ENCODE peak calls at places on chromosome 19, in nine cellular contexts. One of them, this sample, is unnamed.

GRCh38 chr19:49567722-49568454 is 12.5 kb downstream of the NOSIP start:
- DNase-seq in aorta: no peak
- DNase-seq in occipital lobe: no peak
- DNase-seq in NCI-H510A: no peak
- DNase-seq in pons: no peak
- DNase-seq in endodermal cell: no peak
- DNase-seq in fibroblast of lung: peak
- DNase-seq in C1 segment of cervical spinal cord: no peak
- DNase-seq in fibroblast of villous mesenchyme: peak
- DNase-seq in this sample: no peak

GRCh38 chr19:48991823-48992570 is 1.1 kb downstream of the GYS1 start:
- DNase-seq in aorta: peak
- DNase-seq in occipital lobe: peak
- DNase-seq in NCI-H510A: no peak
- DNase-seq in pons: peak
- DNase-seq in endodermal cell: peak
- DNase-seq in fibroblast of lung: peak
- DNase-seq in C1 segment of cervical spinal cord: no peak
- DNase-seq in fibroblast of villous mesenchyme: peak
- DNase-seq in this sample: peak

GRCh38 chr19:56071151-56071550 is 49.9 kb downstream of the ZNF787 start:
- DNase-seq in aorta: no peak
- DNase-seq in occipital lobe: no peak
- DNase-seq in NCI-H510A: no peak
- DNase-seq in pons: no peak
- DNase-seq in endodermal cell: peak
- DNase-seq in fibroblast of lung: no peak
- DNase-seq in C1 segment of cervical spinal cord: no peak
- DNase-seq in fibroblast of villous mesenchyme: no peak
- DNase-seq in this sample: no peak

GRCh38 chr19:15508035-15508710 is at the start of gene CYP4F22:
- DNase-seq in aorta: no peak
- DNase-seq in occipital lobe: no peak
- DNase-seq in NCI-H510A: no peak
- DNase-seq in pons: no peak
- DNase-seq in endodermal cell: peak
- DNase-seq in fibroblast of lung: no peak
- DNase-seq in C1 segment of cervical spinal cord: no peak
- DNase-seq in fibroblast of villous mesenchyme: no peak
- DNase-seq in this sample: no peak

GRCh38 chr19:756821-757688 is 6.1 kb downstream of the MISP start:
- DNase-seq in aorta: no peak
- DNase-seq in occipital lobe: no peak
- DNase-seq in NCI-H510A: no peak
- DNase-seq in pons: no peak
- DNase-seq in endodermal cell: no peak
- DNase-seq in fibroblast of lung: no peak
- DNase-seq in C1 segment of cervical spinal cord: no peak
- DNase-seq in fibroblast of villous mesenchyme: no peak
- DNase-seq in this sample: no peak

GRCh38 chr19:43501661-43502418 is 2.7 kb downstream of the PHLDB3 start:
- DNase-seq in aorta: no peak
- DNase-seq in occipital lobe: no peak
- DNase-seq in NCI-H510A: no peak
- DNase-seq in pons: no peak
- DNase-seq in endodermal cell: peak
- DNase-seq in fibroblast of lung: no peak
- DNase-seq in C1 segment of cervical spinal cord: no peak
- DNase-seq in fibroblast of villous mesenchyme: no peak
- DNase-seq in this sample: no peak

GRCh38 chr19:8610928-8611284 is 391 bp upstream of the ADAMTS10 start:
- DNase-seq in aorta: no peak
- DNase-seq in occipital lobe: no peak
- DNase-seq in NCI-H510A: no peak
- DNase-seq in pons: no peak
- DNase-seq in endodermal cell: no peak
- DNase-seq in fibroblast of lung: no peak
- DNase-seq in C1 segment of cervical spinal cord: no peak
- DNase-seq in fibroblast of villous mesenchyme: no peak
- DNase-seq in this sample: no peak

GRCh38 chr19:19871932-19872331 is 6.2 kb downstream of the ZNF253 start:
- DNase-seq in aorta: no peak
- DNase-seq in occipital lobe: no peak
- DNase-seq in NCI-H510A: no peak
- DNase-seq in pons: no peak
- DNase-seq in endodermal cell: no peak
- DNase-seq in fibroblast of lung: no peak
- DNase-seq in C1 segment of cervical spinal cord: no peak
- DNase-seq in fibroblast of villous mesenchyme: no peak
- DNase-seq in this sample: no peak

GRCh38 chr19:976476-976875 is 7.7 kb upstream of the WDR18 start:
- DNase-seq in aorta: no peak
- DNase-seq in occipital lobe: no peak
- DNase-seq in NCI-H510A: no peak
- DNase-seq in pons: no peak
- DNase-seq in endodermal cell: no peak
- DNase-seq in fibroblast of lung: no peak
- DNase-seq in C1 segment of cervical spinal cord: no peak
- DNase-seq in fibroblast of villous mesenchyme: no peak
- DNase-seq in this sample: no peak

GRCh38 chr19:1171755-1172352 is 2.2 kb downstream of the SBNO2 start:
- DNase-seq in aorta: no peak
- DNase-seq in occipital lobe: no peak
- DNase-seq in NCI-H510A: no peak
- DNase-seq in pons: no peak
- DNase-seq in endodermal cell: no peak
- DNase-seq in fibroblast of lung: no peak
- DNase-seq in C1 segment of cervical spinal cord: no peak
- DNase-seq in fibroblast of villous mesenchyme: no peak
- DNase-seq in this sample: no peak

GRCh38 chr19:8461376-8461775 is 16.6 kb downstream of the HNRNPM start:
- DNase-seq in aorta: no peak
- DNase-seq in occipital lobe: no peak
- DNase-seq in NCI-H510A: no peak
- DNase-seq in pons: no peak
- DNase-seq in endodermal cell: no peak
- DNase-seq in fibroblast of lung: no peak
- DNase-seq in C1 segment of cervical spinal cord: no peak
- DNase-seq in fibroblast of villous mesenchyme: no peak
- DNase-seq in this sample: no peak

GRCh38 chr19:29516821-29517395 is 8.9 kb upstream of the VSTM2B start:
- DNase-seq in aorta: peak
- DNase-seq in occipital lobe: no peak
- DNase-seq in NCI-H510A: no peak
- DNase-seq in pons: no peak
- DNase-seq in endodermal cell: no peak
- DNase-seq in fibroblast of lung: no peak
- DNase-seq in C1 segment of cervical spinal cord: no peak
- DNase-seq in fibroblast of villous mesenchyme: no peak
- DNase-seq in this sample: no peak

This sample was measured in posterior cingulate gyrus.